ENCODE peak calls at places on chromosome 16, in ten cellular contexts. One of them, this sample, is unnamed.

GRCh38 chr16:83907926-83908325 is 9.0 kb downstream of the MLYCD start:
- DNase-seq in mammary epithelial cell: no peak
- DNase-seq in H9: no peak
- DNase-seq in lower lobe of right lung: no peak
- DNase-seq in RWPE1: no peak
- DNase-seq in WERI-Rb-1: no peak
- DNase-seq in cardiac muscle cell: no peak
- DNase-seq in left lung: no peak
- DNase-seq in A549: no peak
- DNase-seq in H1: no peak
- DNase-seq in this sample: no peak

GRCh38 chr16:83898463-83899271 is at the start of gene MLYCD:
- DNase-seq in mammary epithelial cell: peak; percentile 68
- DNase-seq in H9: peak; percentile 91
- DNase-seq in lower lobe of right lung: peak; percentile 94
- DNase-seq in RWPE1: peak; percentile 90
- DNase-seq in WERI-Rb-1: peak; percentile 58
- DNase-seq in cardiac muscle cell: peak; percentile 87
- DNase-seq in left lung: peak; percentile 90
- DNase-seq in A549: peak; percentile 55
- DNase-seq in H1: peak; percentile 31
- DNase-seq in this sample: no peak

GRCh38 chr16:55499951-55500350 is 8.9 kb upstream of the LPCAT2 start:
- DNase-seq in mammary epithelial cell: peak; percentile 96
- DNase-seq in H9: no peak
- DNase-seq in lower lobe of right lung: no peak
- DNase-seq in RWPE1: peak; percentile 78
- DNase-seq in WERI-Rb-1: peak; percentile 40
- DNase-seq in cardiac muscle cell: peak; percentile 97
- DNase-seq in left lung: no peak
- DNase-seq in A549: peak; percentile 40
- DNase-seq in H1: no peak
- DNase-seq in this sample: peak; percentile 86

GRCh38 chr16:11683140-11683539 is 14.9 kb downstream of the SNN start:
- DNase-seq in mammary epithelial cell: no peak
- DNase-seq in H9: no peak
- DNase-seq in lower lobe of right lung: no peak
- DNase-seq in RWPE1: no peak
- DNase-seq in WERI-Rb-1: no peak
- DNase-seq in cardiac muscle cell: no peak
- DNase-seq in left lung: no peak
- DNase-seq in A549: no peak
- DNase-seq in H1: no peak
- DNase-seq in this sample: no peak

GRCh38 chr16:17519556-17519955 is 48.8 kb upstream of the XYLT1 start:
- DNase-seq in mammary epithelial cell: no peak
- DNase-seq in H9: no peak
- DNase-seq in lower lobe of right lung: no peak
- DNase-seq in RWPE1: no peak
- DNase-seq in WERI-Rb-1: no peak
- DNase-seq in cardiac muscle cell: no peak
- DNase-seq in left lung: no peak
- DNase-seq in A549: no peak
- DNase-seq in H1: no peak
- DNase-seq in this sample: no peak

GRCh38 chr16:2250652-2251280 is 621 bp downstream of the ECI1 start:
- DNase-seq in mammary epithelial cell: peak; percentile 53
- DNase-seq in H9: no peak
- DNase-seq in lower lobe of right lung: no peak
- DNase-seq in RWPE1: no peak
- DNase-seq in WERI-Rb-1: no peak
- DNase-seq in cardiac muscle cell: peak; percentile 10
- DNase-seq in left lung: no peak
- DNase-seq in A549: peak; percentile 67
- DNase-seq in H1: no peak
- DNase-seq in this sample: no peak

GRCh38 chr16:81997738-81998137 is 13.5 kb downstream of the SDR42E1 start:
- DNase-seq in mammary epithelial cell: peak; percentile 69
- DNase-seq in H9: no peak
- DNase-seq in lower lobe of right lung: no peak
- DNase-seq in RWPE1: peak; percentile 64
- DNase-seq in WERI-Rb-1: no peak
- DNase-seq in cardiac muscle cell: peak; percentile 89
- DNase-seq in left lung: no peak
- DNase-seq in A549: peak; percentile 60
- DNase-seq in H1: no peak
- DNase-seq in this sample: no peak

GRCh38 chr16:66326995-66327513 is 39.4 kb upstream of the CDH5 start:
- DNase-seq in mammary epithelial cell: no peak
- DNase-seq in H9: no peak
- DNase-seq in lower lobe of right lung: no peak
- DNase-seq in RWPE1: no peak
- DNase-seq in WERI-Rb-1: peak; percentile 46
- DNase-seq in cardiac muscle cell: no peak
- DNase-seq in left lung: no peak
- DNase-seq in A549: no peak
- DNase-seq in H1: no peak
- DNase-seq in this sample: no peak

GRCh38 chr16:31106509-31107464 is 1.4 kb upstream of the BCKDK start:
- DNase-seq in mammary epithelial cell: no peak
- DNase-seq in H9: no peak
- DNase-seq in lower lobe of right lung: no peak
- DNase-seq in RWPE1: no peak
- DNase-seq in WERI-Rb-1: peak; percentile 67
- DNase-seq in cardiac muscle cell: no peak
- DNase-seq in left lung: no peak
- DNase-seq in A549: no peak
- DNase-seq in H1: no peak
- DNase-seq in this sample: no peak

GRCh38 chr16:69329369-69330285 is 761 bp downstream of the PDF start:
- DNase-seq in mammary epithelial cell: peak; percentile 48
- DNase-seq in H9: no peak
- DNase-seq in lower lobe of right lung: no peak
- DNase-seq in RWPE1: no peak
- DNase-seq in WERI-Rb-1: no peak
- DNase-seq in cardiac muscle cell: no peak
- DNase-seq in left lung: peak; percentile 34
- DNase-seq in A549: no peak
- DNase-seq in H1: no peak
- DNase-seq in this sample: peak; percentile 61

GRCh38 chr16:49127103-49127502 is 154.5 kb downstream of the CBLN1 start:
- DNase-seq in mammary epithelial cell: no peak
- DNase-seq in H9: no peak
- DNase-seq in lower lobe of right lung: no peak
- DNase-seq in RWPE1: no peak
- DNase-seq in WERI-Rb-1: no peak
- DNase-seq in cardiac muscle cell: no peak
- DNase-seq in left lung: no peak
- DNase-seq in A549: no peak
- DNase-seq in H1: no peak
- DNase-seq in this sample: no peak

GRCh38 chr16:57899771-57900661 is 70.9 kb downstream of the CNGB1 start:
- DNase-seq in mammary epithelial cell: peak; percentile 42
- DNase-seq in H9: peak; percentile 73
- DNase-seq in lower lobe of right lung: peak; percentile 81
- DNase-seq in RWPE1: peak; percentile 59
- DNase-seq in WERI-Rb-1: peak; percentile 78
- DNase-seq in cardiac muscle cell: peak; percentile 82
- DNase-seq in left lung: peak; percentile 73
- DNase-seq in A549: peak; percentile 74
- DNase-seq in H1: no peak
- DNase-seq in this sample: no peak

GRCh38 chr16:17803625-17804410 is 333.1 kb upstream of the XYLT1 start:
- DNase-seq in mammary epithelial cell: no peak
- DNase-seq in H9: no peak
- DNase-seq in lower lobe of right lung: no peak
- DNase-seq in RWPE1: peak; percentile 36
- DNase-seq in WERI-Rb-1: no peak
- DNase-seq in cardiac muscle cell: no peak
- DNase-seq in left lung: no peak
- DNase-seq in A549: peak; percentile 34
- DNase-seq in H1: no peak
- DNase-seq in this sample: no peak

GRCh38 chr16:68275611-68276191 is 11.4 kb downstream of the SLC7A6 start:
- DNase-seq in mammary epithelial cell: peak; percentile 87
- DNase-seq in H9: no peak
- DNase-seq in lower lobe of right lung: no peak
- DNase-seq in RWPE1: peak; percentile 46
- DNase-seq in WERI-Rb-1: no peak
- DNase-seq in cardiac muscle cell: no peak
- DNase-seq in left lung: no peak
- DNase-seq in A549: no peak
- DNase-seq in H1: no peak
- DNase-seq in this sample: no peak

GRCh38 chr16:5025171-5025632 is 8.5 kb downstream of the NAGPA start:
- DNase-seq in mammary epithelial cell: no peak
- DNase-seq in H9: peak; percentile 85
- DNase-seq in lower lobe of right lung: no peak
- DNase-seq in RWPE1: no peak
- DNase-seq in WERI-Rb-1: peak; percentile 82
- DNase-seq in cardiac muscle cell: peak; percentile 18
- DNase-seq in left lung: no peak
- DNase-seq in A549: peak; percentile 46
- DNase-seq in H1: peak; percentile 39
- DNase-seq in this sample: no peak
- TF ChIP-seq CTCF in mammary epithelial cell: no peak
- TF ChIP-seq CTCF in H9: peak; percentile 83
- TF ChIP-seq CTCF in lower lobe of right lung: peak; percentile 12
- TF ChIP-seq CTCF in RWPE1: no peak
- TF ChIP-seq CTCF in WERI-Rb-1: peak; percentile 90
- TF ChIP-seq CTCF in cardiac muscle cell: peak; percentile 41
- TF ChIP-seq CTCF in left lung: no peak
- TF ChIP-seq CTCF in A549: peak; percentile 19
- TF ChIP-seq CTCF in H1: peak; percentile 86
- TF ChIP-seq CTCF in this sample: peak; percentile 34

GRCh38 chr16:76976101-76976500 is 214.9 kb upstream of the MON1B start:
- DNase-seq in mammary epithelial cell: no peak
- DNase-seq in H9: no peak
- DNase-seq in lower lobe of right lung: no peak
- DNase-seq in RWPE1: no peak
- DNase-seq in WERI-Rb-1: no peak
- DNase-seq in cardiac muscle cell: no peak
- DNase-seq in left lung: no peak
- DNase-seq in A549: no peak
- DNase-seq in H1: no peak
- DNase-seq in this sample: no peak
- H3K27ac ChIP-seq in mammary epithelial cell: no peak overlapping the region
- H3K27ac ChIP-seq in H9: no peak overlapping the region
- H3K27ac ChIP-seq in lower lobe of right lung: no peak overlapping the region
- H3K27ac ChIP-seq in RWPE1: no peak overlapping the region
- H3K27ac ChIP-seq in WERI-Rb-1: no peak overlapping the region
- H3K27ac ChIP-seq in cardiac muscle cell: no peak overlapping the region
- H3K27ac ChIP-seq in left lung: no peak overlapping the region
- H3K27ac ChIP-seq in A549: no peak overlapping the region
- H3K27ac ChIP-seq in H1: no peak overlapping the region
- H3K27ac ChIP-seq in this sample: no peak overlapping the region

GRCh38 chr16:21277045-21277926 is 804 bp downstream of the CRYM start:
- DNase-seq in mammary epithelial cell: no peak
- DNase-seq in H9: no peak
- DNase-seq in lower lobe of right lung: no peak
- DNase-seq in RWPE1: no peak
- DNase-seq in WERI-Rb-1: no peak
- DNase-seq in cardiac muscle cell: no peak
- DNase-seq in left lung: no peak
- DNase-seq in A549: no peak
- DNase-seq in H1: no peak
- DNase-seq in this sample: no peak
- TF ChIP-seq CTCF in mammary epithelial cell: no peak
- TF ChIP-seq CTCF in H9: no peak
- TF ChIP-seq CTCF in lower lobe of right lung: no peak
- TF ChIP-seq CTCF in RWPE1: no peak
- TF ChIP-seq CTCF in WERI-Rb-1: no peak
- TF ChIP-seq CTCF in cardiac muscle cell: no peak
- TF ChIP-seq CTCF in left lung: no peak
- TF ChIP-seq CTCF in A549: no peak
- TF ChIP-seq CTCF in H1: no peak
- TF ChIP-seq CTCF in this sample: no peak

GRCh38 chr16:75241412-75241811 is 10.0 kb downstream of the BCAR1 start:
- DNase-seq in mammary epithelial cell: no peak
- DNase-seq in H9: no peak
- DNase-seq in lower lobe of right lung: no peak
- DNase-seq in RWPE1: no peak
- DNase-seq in WERI-Rb-1: no peak
- DNase-seq in cardiac muscle cell: no peak
- DNase-seq in left lung: no peak
- DNase-seq in A549: no peak
- DNase-seq in H1: no peak
- DNase-seq in this sample: no peak

GRCh38 chr16:75244844-75245758 is 6.3 kb downstream of the BCAR1 start:
- DNase-seq in mammary epithelial cell: peak; percentile 94
- DNase-seq in H9: peak; percentile 95
- DNase-seq in lower lobe of right lung: peak; percentile 83
- DNase-seq in RWPE1: peak; percentile 78
- DNase-seq in WERI-Rb-1: no peak
- DNase-seq in cardiac muscle cell: peak; percentile 98
- DNase-seq in left lung: peak; percentile 82
- DNase-seq in A549: peak; percentile 80
- DNase-seq in H1: peak; percentile 70
- DNase-seq in this sample: peak; percentile 97

GRCh38 chr16:75244225-75244792 is 7.1 kb downstream of the BCAR1 start:
- DNase-seq in mammary epithelial cell: no peak
- DNase-seq in H9: no peak
- DNase-seq in lower lobe of right lung: peak; percentile 76
- DNase-seq in RWPE1: no peak
- DNase-seq in WERI-Rb-1: no peak
- DNase-seq in cardiac muscle cell: peak; percentile 83
- DNase-seq in left lung: no peak
- DNase-seq in A549: no peak
- DNase-seq in H1: no peak
- DNase-seq in this sample: no peak

GRCh38 chr16:75241955-75242354 is 9.5 kb downstream of the BCAR1 start:
- DNase-seq in mammary epithelial cell: no peak
- DNase-seq in H9: no peak
- DNase-seq in lower lobe of right lung: no peak
- DNase-seq in RWPE1: no peak
- DNase-seq in WERI-Rb-1: no peak
- DNase-seq in cardiac muscle cell: no peak
- DNase-seq in left lung: no peak
- DNase-seq in A549: no peak
- DNase-seq in H1: no peak
- DNase-seq in this sample: no peak

GRCh38 chr16:75243667-75244224 is 7.7 kb downstream of the BCAR1 start:
- DNase-seq in mammary epithelial cell: no peak
- DNase-seq in H9: no peak
- DNase-seq in lower lobe of right lung: no peak
- DNase-seq in RWPE1: no peak
- DNase-seq in WERI-Rb-1: no peak
- DNase-seq in cardiac muscle cell: no peak
- DNase-seq in left lung: no peak
- DNase-seq in A549: no peak
- DNase-seq in H1: no peak
- DNase-seq in this sample: no peak
- H3K27ac ChIP-seq in mammary epithelial cell: peak overlapping the region; percentile 88
- H3K27ac ChIP-seq in H9: no peak overlapping the region
- H3K27ac ChIP-seq in lower lobe of right lung: peak overlapping the region; percentile 88
- H3K27ac ChIP-seq in RWPE1: peak overlapping the region; percentile 98
- H3K27ac ChIP-seq in WERI-Rb-1: no peak overlapping the region
- H3K27ac ChIP-seq in cardiac muscle cell: peak overlapping the region; percentile 99
- H3K27ac ChIP-seq in left lung: peak overlapping the region; percentile 91
- H3K27ac ChIP-seq in A549: peak overlapping the region; percentile 82
- H3K27ac ChIP-seq in H1: peak overlapping the region; percentile 73
- H3K27ac ChIP-seq in this sample: peak overlapping the region; percentile 94

GRCh38 chr16:4693296-4693955 is at the start of gene NUDT16L1:
- DNase-seq in mammary epithelial cell: peak; percentile 96
- DNase-seq in H9: peak; percentile 97
- DNase-seq in lower lobe of right lung: peak; percentile 98
- DNase-seq in RWPE1: peak; percentile 97
- DNase-seq in WERI-Rb-1: peak; percentile 96
- DNase-seq in cardiac muscle cell: peak; percentile 97
- DNase-seq in left lung: peak; percentile 96
- DNase-seq in A549: peak; percentile 92
- DNase-seq in H1: peak; percentile 81
- DNase-seq in this sample: peak; percentile 95
- TF ChIP-seq CTCF in mammary epithelial cell: peak; percentile 19
- TF ChIP-seq CTCF in H9: no peak
- TF ChIP-seq CTCF in lower lobe of right lung: peak; percentile 42
- TF ChIP-seq CTCF in RWPE1: no peak
- TF ChIP-seq CTCF in WERI-Rb-1: no peak
- TF ChIP-seq CTCF in cardiac muscle cell: peak; percentile 3
- TF ChIP-seq CTCF in left lung: no peak
- TF ChIP-seq CTCF in A549: no peak
- TF ChIP-seq CTCF in H1: peak; percentile 24
- TF ChIP-seq CTCF in this sample: no peak